ENCODE peak calls at places on chromosomes 5 and 9, in five cellular contexts. One of them, this sample, is unnamed.

GRCh38 chr5:38831909-38832308 is 13.9 kb upstream of the OSMR start:
- DNase-seq in IMR-90: peak; percentile 45
- DNase-seq in SK-N-SH: peak; percentile 40
- DNase-seq in K562: peak; percentile 41
- DNase-seq in GM12878: no peak
- DNase-seq in this sample: peak; percentile 14

GRCh38 chr5:159785639-159786038 is 130.6 kb upstream of the ADRA1B start:
- DNase-seq in SK-N-SH: no peak
- DNase-seq in GM12878: no peak
- DNase-seq in K562: no peak
- DNase-seq in IMR-90: peak; percentile 46
- DNase-seq in this sample: no peak

GRCh38 chr5:68255305-68256130 is 40.0 kb downstream of the PIK3R1 start:
- DNase-seq in SK-N-SH: no peak
- DNase-seq in GM12878: no peak
- DNase-seq in K562: no peak
- DNase-seq in IMR-90: no peak
- DNase-seq in this sample: no peak

GRCh38 chr5:170576602-170577584 is 73.1 kb downstream of the KCNIP1 start:
- DNase-seq in IMR-90: no peak
- DNase-seq in GM12878: no peak
- DNase-seq in SK-N-SH: no peak
- DNase-seq in K562: no peak
- DNase-seq in this sample: no peak

GRCh38 chr5:140146523-140146842 is 20.7 kb downstream of the IGIP start:
- DNase-seq in GM12878: no peak
- DNase-seq in IMR-90: no peak
- DNase-seq in SK-N-SH: no peak
- DNase-seq in K562: no peak
- DNase-seq in this sample: no peak

GRCh38 chr5:126410623-126411022 is 12.6 kb upstream of the GRAMD2B start:
- DNase-seq in GM12878: no peak
- DNase-seq in IMR-90: no peak
- DNase-seq in K562: no peak
- DNase-seq in SK-N-SH: no peak
- DNase-seq in this sample: no peak

GRCh38 chr9:113992276-113992951 is 85.7 kb downstream of the AMBP start:
- DNase-seq in IMR-90: no peak
- DNase-seq in K562: no peak
- DNase-seq in GM12878: no peak
- DNase-seq in SK-N-SH: peak; percentile 70
- DNase-seq in this sample: no peak

GRCh38 chr5:167845952-167846351 is 445.5 kb upstream of the WWC1 start:
- DNase-seq in K562: no peak
- DNase-seq in GM12878: no peak
- DNase-seq in IMR-90: no peak
- DNase-seq in SK-N-SH: no peak
- DNase-seq in this sample: no peak

GRCh38 chr9:12853021-12853420 is 78.2 kb downstream of the LURAP1L start:
- DNase-seq in K562: no peak
- DNase-seq in GM12878: no peak
- DNase-seq in IMR-90: peak; percentile 26
- DNase-seq in SK-N-SH: no peak
- DNase-seq in this sample: no peak

GRCh38 chr9:101275671-101276250 is 109.0 kb downstream of the BAAT start:
- DNase-seq in K562: no peak
- DNase-seq in IMR-90: no peak
- DNase-seq in SK-N-SH: no peak
- DNase-seq in GM12878: no peak
- DNase-seq in this sample: no peak

GRCh38 chr9:21672762-21673161 is 129.7 kb upstream of the MTAP start:
- DNase-seq in SK-N-SH: no peak
- DNase-seq in K562: no peak
- DNase-seq in IMR-90: peak; percentile 71
- DNase-seq in GM12878: no peak
- DNase-seq in this sample: no peak

GRCh38 chr9:69003051-69003450 is 10.9 kb downstream of the PRKACG start:
- DNase-seq in K562: no peak
- DNase-seq in GM12878: no peak
- DNase-seq in SK-N-SH: no peak
- DNase-seq in IMR-90: no peak
- DNase-seq in this sample: no peak

GRCh38 chr5:72244862-72245371 is 75.1 kb downstream of the MRPS27 start:
- DNase-seq in K562: peak; percentile 54
- DNase-seq in GM12878: no peak
- DNase-seq in IMR-90: peak; percentile 61
- DNase-seq in SK-N-SH: peak; percentile 43
- DNase-seq in this sample: peak; percentile 54

GRCh38 chr9:126027566-126027965 is 280.4 kb downstream of the PBX3 start:
- DNase-seq in GM12878: no peak
- DNase-seq in K562: no peak
- DNase-seq in SK-N-SH: no peak
- DNase-seq in IMR-90: no peak
- DNase-seq in this sample: no peak

GRCh38 chr9:37449877-37450632 is 15.2 kb downstream of the ZBTB5 start:
- DNase-seq in GM12878: no peak
- DNase-seq in IMR-90: no peak
- DNase-seq in K562: no peak
- DNase-seq in SK-N-SH: no peak
- DNase-seq in this sample: no peak

GRCh38 chr5:42005561-42006153 is 80.6 kb downstream of the FBXO4 start:
- DNase-seq in SK-N-SH: peak; percentile 23
- DNase-seq in K562: peak; percentile 46
- DNase-seq in GM12878: no peak
- DNase-seq in IMR-90: peak; percentile 24
- DNase-seq in this sample: peak; percentile 6

GRCh38 chr5:57066921-57067914 is 106.6 kb upstream of the GPBP1 start:
- DNase-seq in GM12878: no peak
- DNase-seq in IMR-90: peak; percentile 32
- DNase-seq in K562: peak; percentile 42
- DNase-seq in SK-N-SH: no peak
- DNase-seq in this sample: no peak

GRCh38 chr9:26685857-26686256 is 206.7 kb downstream of the CAAP1 start:
- DNase-seq in K562: no peak
- DNase-seq in IMR-90: peak; percentile 0
- DNase-seq in GM12878: no peak
- DNase-seq in SK-N-SH: no peak
- DNase-seq in this sample: no peak

GRCh38 chr9:4923580-4924544 is 61.2 kb upstream of the JAK2 start:
- DNase-seq in SK-N-SH: peak; percentile 10
- DNase-seq in GM12878: no peak
- DNase-seq in IMR-90: peak; percentile 44
- DNase-seq in K562: peak; percentile 61
- DNase-seq in this sample: peak; percentile 51

GRCh38 chr9:128442150-128442549 is 13.7 kb upstream of the ODF2 start:
- DNase-seq in SK-N-SH: no peak
- DNase-seq in K562: no peak
- DNase-seq in IMR-90: no peak
- DNase-seq in GM12878: no peak
- DNase-seq in this sample: no peak

GRCh38 chr5:96455789-96456188 is 22.7 kb upstream of the PCSK1 start:
- DNase-seq in GM12878: no peak
- DNase-seq in IMR-90: no peak
- DNase-seq in K562: no peak
- DNase-seq in SK-N-SH: no peak
- DNase-seq in this sample: no peak

GRCh38 chr5:38595149-38595725 is 38.8 kb upstream of the LIFR start:
- DNase-seq in SK-N-SH: no peak
- DNase-seq in GM12878: no peak
- DNase-seq in K562: no peak
- DNase-seq in IMR-90: peak; percentile 61
- DNase-seq in this sample: no peak

GRCh38 chr9:87290241-87290700 is 207.4 kb upstream of the DAPK1 start:
- DNase-seq in SK-N-SH: no peak
- DNase-seq in K562: no peak
- DNase-seq in GM12878: no peak
- DNase-seq in IMR-90: peak; percentile 11
- DNase-seq in this sample: no peak

GRCh38 chr5:139126711-139127111 is 71.5 kb downstream of the SIL1 start:
- DNase-seq in K562: no peak
- DNase-seq in GM12878: no peak
- DNase-seq in SK-N-SH: no peak
- DNase-seq in IMR-90: no peak
- DNase-seq in this sample: no peak

GRCh38 chr9:129307227-129307970 is 129.3 kb upstream of the IER5L start:
- DNase-seq in IMR-90: no peak
- DNase-seq in GM12878: no peak
- DNase-seq in SK-N-SH: no peak
- DNase-seq in K562: no peak
- DNase-seq in this sample: peak; percentile 30

GRCh38 chr9:76866689-76867088 is 39.2 kb downstream of the PRUNE2 start:
- DNase-seq in GM12878: no peak
- DNase-seq in IMR-90: peak; percentile 95
- DNase-seq in SK-N-SH: no peak
- DNase-seq in K562: no peak
- DNase-seq in this sample: no peak

GRCh38 chr9:93652604-93653592 is 76.5 kb downstream of the PHF2 start:
- DNase-seq in SK-N-SH: no peak
- DNase-seq in K562: no peak
- DNase-seq in GM12878: no peak
- DNase-seq in IMR-90: no peak
- DNase-seq in this sample: no peak

GRCh38 chr9:93650448-93650847 is 74.1 kb downstream of the PHF2 start:
- DNase-seq in GM12878: no peak
- DNase-seq in IMR-90: no peak
- DNase-seq in SK-N-SH: no peak
- DNase-seq in K562: no peak
- DNase-seq in this sample: no peak

GRCh38 chr9:93653762-93654161 is 77.4 kb downstream of the PHF2 start:
- DNase-seq in IMR-90: no peak
- DNase-seq in GM12878: no peak
- DNase-seq in K562: no peak
- DNase-seq in SK-N-SH: no peak
- DNase-seq in this sample: no peak

GRCh38 chr9:93649610-93650261 is 73.4 kb downstream of the PHF2 start:
- DNase-seq in K562: no peak
- DNase-seq in IMR-90: peak; percentile 19
- DNase-seq in SK-N-SH: no peak
- DNase-seq in GM12878: no peak
- DNase-seq in this sample: no peak

GRCh38 chr9:93651521-93651950 is 75.2 kb downstream of the PHF2 start:
- DNase-seq in IMR-90: no peak
- DNase-seq in K562: no peak
- DNase-seq in GM12878: no peak
- DNase-seq in SK-N-SH: no peak
- DNase-seq in this sample: no peak
- H3K36me3 ChIP-seq in IMR-90: peaks cover 58% of the 10 kb centered on the region
- H3K36me3 ChIP-seq in K562: peaks cover 24% of the 10 kb centered on the region
- H3K36me3 ChIP-seq in GM12878: peaks cover 11% of the 10 kb centered on the region
- H3K36me3 ChIP-seq in SK-N-SH: peaks cover 3% of the 10 kb centered on the region
- H3K36me3 ChIP-seq in this sample: peaks cover 39% of the 10 kb centered on the region

DNA sequence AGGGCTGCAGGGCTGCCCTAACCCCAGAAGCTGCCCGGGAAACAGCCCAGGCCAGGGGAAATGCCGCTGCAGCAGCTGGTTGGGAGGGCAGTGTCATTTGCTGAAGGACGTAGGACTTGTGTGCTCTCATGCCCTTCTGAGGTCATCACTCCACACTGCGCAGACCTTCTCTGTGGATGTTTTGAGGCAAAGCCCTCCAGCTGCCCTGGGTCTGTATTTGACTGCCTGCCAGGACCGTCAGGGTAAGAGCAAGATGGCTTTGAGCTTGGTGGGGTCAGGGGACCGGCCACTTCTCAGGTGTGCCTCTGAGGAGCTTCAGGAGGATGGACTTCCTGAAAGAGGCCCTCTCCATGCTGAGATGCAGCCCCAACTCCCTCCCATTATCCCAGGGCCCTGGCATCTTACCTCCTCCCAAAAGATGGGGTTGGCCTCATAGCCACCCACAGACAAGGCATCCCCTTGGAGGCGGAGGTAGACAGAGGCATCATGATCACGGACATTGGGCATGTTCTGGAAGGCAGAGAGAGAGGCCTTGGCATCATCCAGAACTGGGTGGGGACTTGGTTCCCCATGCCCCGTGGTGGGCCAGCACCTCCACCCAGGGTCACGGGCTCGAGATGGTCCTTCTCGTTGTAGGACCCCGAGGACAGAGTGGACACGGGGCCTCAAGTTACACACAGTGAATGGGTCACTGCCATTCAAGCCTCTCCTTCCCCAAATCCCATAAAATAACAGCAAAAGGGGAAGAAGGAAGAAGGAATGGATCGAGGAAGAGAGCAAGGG is 19.4 kb downstream of the SARDH start:
- DNase-seq in K562: no peak
- DNase-seq in SK-N-SH: no peak
- DNase-seq in GM12878: no peak
- DNase-seq in IMR-90: no peak
- DNase-seq in this sample: no peak
- TF ChIP-seq SMC3 in K562: no peak
- TF ChIP-seq SMC3 in SK-N-SH: no peak
- TF ChIP-seq SMC3 in GM12878: no peak
- TF ChIP-seq SMC3 in IMR-90: no peak
- TF ChIP-seq SMC3 in this sample: no peak

DNA sequence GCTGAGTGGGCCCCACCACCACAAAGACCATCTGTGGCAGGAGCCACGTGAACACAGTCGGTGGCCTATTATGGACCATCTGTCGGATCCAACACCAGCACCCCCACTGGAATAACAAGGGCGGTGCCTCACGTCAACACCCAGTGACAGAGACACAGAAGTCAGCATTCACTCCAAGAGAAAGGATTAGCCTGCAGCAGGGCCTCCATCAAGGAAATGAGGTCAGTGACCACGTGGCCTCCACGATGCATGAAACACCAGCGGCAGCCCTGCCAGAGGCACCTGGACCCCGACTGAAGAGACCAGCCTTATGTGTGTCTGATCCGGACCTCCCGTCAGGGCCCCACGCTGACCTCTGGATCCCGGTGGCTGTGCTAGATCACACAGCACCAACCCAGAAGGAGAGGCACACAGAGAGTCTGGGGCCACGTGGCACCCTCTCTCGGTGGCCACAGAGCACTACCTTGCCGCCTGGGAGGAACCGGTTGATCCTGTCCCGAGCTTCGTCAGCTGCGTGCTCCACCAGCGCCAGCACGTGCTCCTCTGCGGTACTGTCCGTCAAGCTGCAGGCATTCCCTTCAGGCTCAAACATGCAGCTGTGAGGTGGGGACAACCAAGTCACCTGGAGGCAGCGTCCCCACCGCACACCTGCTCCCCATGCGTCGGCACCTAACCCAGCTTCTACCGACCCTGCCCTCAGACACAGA is 9.0 kb downstream of the BRD9 start:
- DNase-seq in K562: no peak
- DNase-seq in SK-N-SH: peak; percentile 22
- DNase-seq in GM12878: no peak
- DNase-seq in IMR-90: no peak
- DNase-seq in this sample: no peak
- H3K36me3 ChIP-seq in K562: peaks cover 83% of the 10 kb centered on the region
- H3K36me3 ChIP-seq in SK-N-SH: peaks cover 58% of the 10 kb centered on the region
- H3K36me3 ChIP-seq in GM12878: peaks cover 48% of the 10 kb centered on the region
- H3K36me3 ChIP-seq in IMR-90: peaks cover 73% of the 10 kb centered on the region
- H3K36me3 ChIP-seq in this sample: peaks cover 34% of the 10 kb centered on the region

DNA sequence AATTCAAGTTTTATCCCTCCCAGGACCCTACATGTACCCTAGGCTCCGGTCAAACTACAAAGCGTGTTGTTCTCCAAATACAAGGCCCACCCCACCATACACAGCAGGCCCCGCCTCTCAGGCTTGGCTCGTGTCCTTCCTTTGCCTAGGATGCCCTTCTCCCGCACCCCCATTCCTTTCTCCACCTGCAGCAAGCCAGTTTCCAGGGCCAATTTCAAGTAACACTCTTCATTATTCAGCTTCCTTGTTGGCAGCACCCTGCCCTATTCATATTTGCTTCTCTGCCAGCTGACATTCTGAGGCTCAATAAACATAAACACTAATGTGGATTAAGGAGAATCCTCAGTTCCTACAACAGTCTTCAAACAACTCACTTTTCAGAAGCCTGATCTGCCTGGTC is 31.7 kb downstream of the EPB41L4B start:
- DNase-seq in SK-N-SH: no peak
- DNase-seq in IMR-90: no peak
- DNase-seq in GM12878: no peak
- DNase-seq in K562: no peak
- DNase-seq in this sample: no peak
- TF ChIP-seq SMC3 in SK-N-SH: no peak
- TF ChIP-seq SMC3 in IMR-90: no peak
- TF ChIP-seq SMC3 in GM12878: no peak
- TF ChIP-seq SMC3 in K562: no peak
- TF ChIP-seq SMC3 in this sample: no peak